ENCODE peak calls at places on chromosomes 13 and 19, in six cellular contexts. I, D, X, V, G and L are unnamed samples.
A peak's percentile ranks its signal among the peaks of the same experiment; 100 is the strongest.

GRCh38 chr13:42478531-42479156 is 95.3 kb upstream of the TNFSF11 start:
- DNase-seq in I (no peak), D (no peak), X (no peak), V (no peak), G (no peak), L (no peak)

GRCh38 chr13:73765651-73766384 is 368.4 kb downstream of the KLF12 start:
- DNase-seq in I (no peak), D (peak; percentile 83), X (peak; percentile 65), V (peak; percentile 95), G (no peak), L (no peak)

GRCh38 chr13:33606692-33607091 is 211.3 kb upstream of the RFC3 start:
- DNase-seq in I (no peak), D (no peak), X (no peak), V (no peak), G (no peak), L (no peak)

GRCh38 chr13:73601708-73602107 is 532.5 kb downstream of the KLF12 start:
- DNase-seq in I (no peak), D (no peak), X (no peak), V (no peak), G (no peak), L (no peak)

GRCh38 chr13:64338671-64339070 is 2891.5 kb downstream of the PCDH9 start:
- DNase-seq in I (no peak), D (no peak), X (no peak), V (no peak), G (no peak), L (no peak)

GRCh38 chr19:2888739-2889224 is 11.9 kb upstream of the ZNF57 start:
- DNase-seq in I (no peak), D (peak; percentile 26), X (no peak), V (peak; percentile 79), G (no peak), L (peak; percentile 38)

GRCh38 chr13:20826301-20826700 is 52.5 kb upstream of the EEF1AKMT1 start:
- DNase-seq in I (no peak), D (no peak), X (no peak), V (no peak), G (no peak), L (no peak)

GRCh38 chr13:68714292-68714691 is 1393.3 kb upstream of the ATXN8OS start:
- DNase-seq in I (no peak), D (no peak), X (no peak), V (no peak), G (no peak), L (no peak)

GRCh38 chr19:35495107-35496064 is 5.1 kb upstream of the KRTDAP start:
- DNase-seq in I (peak; percentile 33), D (peak; percentile 66), X (peak; percentile 68), V (peak; percentile 86), G (no peak), L (peak; percentile 64)

GRCh38 chr19:4066176-4066606 is 508 bp downstream of the ZBTB7A start:
- DNase-seq in I (no peak), D (peak; percentile 71), X (no peak), V (no peak), G (no peak), L (no peak)

GRCh38 chr13:34156841-34157365 is 339.0 kb downstream of the RFC3 start:
- DNase-seq in I (peak; percentile 82), D (no peak), X (peak; percentile 80), V (peak; percentile 91), G (peak; percentile 87), L (peak; percentile 82)

GRCh38 chr19:5031231-5032100 is 62.6 kb downstream of the KDM4B start:
- DNase-seq in I (peak; percentile 50), D (peak; percentile 85), X (peak; percentile 83), V (peak; percentile 93), G (no peak), L (peak; percentile 40)

GRCh38 chr13:56424246-56424645 is 716.5 kb upstream of the PRR20A start:
- DNase-seq in I (no peak), D (no peak), X (no peak), V (no peak), G (peak; percentile 75), L (no peak)

GRCh38 chr19:16587031-16588023 is 15.1 kb upstream of the SLC35E1 start:
- DNase-seq in I (no peak), D (peak; percentile 72), X (peak; percentile 44), V (peak; percentile 81), G (peak; percentile 44), L (no peak)

GRCh38 chr19:41495589-41495988 is 52.6 kb downstream of the ERICH4 start:
- DNase-seq in I (no peak), D (no peak), X (no peak), V (no peak), G (no peak), L (no peak)
- H3K4me1 ChIP-seq in I (no peaks in the 10 kb centered on the region), D (no peaks in the 10 kb centered on the region), X (no peaks in the 10 kb centered on the region), V (no peaks in the 10 kb centered on the region), G (no peaks in the 10 kb centered on the region), L (no peaks in the 10 kb centered on the region)

GRCh38 chr19:19049406-19049805 is 14.4 kb upstream of the SLC25A42 start:
- DNase-seq in I (no peak), D (no peak), X (no peak), V (no peak), G (no peak), L (no peak)
- TF ChIP-seq CTCF in I (no peak), D (no peak), X (no peak), V (no peak), G (no peak), L (no peak)

GRCh38 chr19:40604647-40605200 is 3.6 kb downstream of the LTBP4 start:
- DNase-seq in I (no peak), D (no peak), X (no peak), V (no peak), G (no peak), L (no peak)
- H3K4me1 ChIP-seq in I (peaks cover 12% of the 10 kb centered on the region), D (peaks cover 69% of the 10 kb centered on the region), X (no peaks in the 10 kb centered on the region), V (peaks cover 3% of the 10 kb centered on the region), G (peaks cover 50% of the 10 kb centered on the region), L (peaks cover 41% of the 10 kb centered on the region)

DNA sequence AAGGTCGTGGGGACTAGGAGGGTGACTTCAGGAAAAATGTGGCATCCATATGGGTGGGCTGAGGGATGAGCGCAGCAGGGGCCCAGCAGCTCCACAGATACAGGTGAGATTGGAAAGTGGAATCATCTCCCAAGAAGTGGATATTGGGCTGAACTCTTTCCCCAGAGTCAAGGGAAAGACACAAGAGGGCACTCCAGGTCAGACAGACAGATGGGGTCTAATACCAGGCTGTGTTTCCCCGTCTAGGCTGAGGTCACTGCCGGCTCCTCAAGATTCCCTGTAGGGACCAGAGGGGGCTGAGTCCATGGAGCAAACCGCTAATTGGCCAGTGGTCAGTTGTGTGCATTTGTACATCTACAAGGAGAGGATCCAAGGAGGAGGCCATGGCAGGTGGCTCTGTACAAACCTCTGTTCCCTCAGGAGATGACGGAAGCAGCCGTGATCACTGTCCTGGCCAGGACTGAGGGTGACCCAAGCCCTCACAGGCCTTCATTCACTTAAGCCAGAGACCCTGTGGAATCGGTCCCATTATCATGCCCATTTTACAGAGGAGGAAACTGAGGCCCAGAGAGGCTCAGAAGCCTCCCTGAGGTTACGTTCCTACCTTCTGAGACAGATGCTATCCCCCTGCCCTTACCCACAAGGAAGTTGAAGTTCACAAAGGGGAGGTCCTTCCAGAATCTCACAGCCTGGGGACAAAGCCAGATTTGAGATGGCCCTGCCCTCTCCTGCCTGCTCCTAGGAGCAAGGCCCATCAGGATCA is 14.9 kb upstream of the IGLON5 start:
- DNase-seq in I (no peak), D (no peak), X (no peak), V (no peak), G (no peak), L (no peak)
- TF ChIP-seq CTCF in I (peak; percentile 43), D (no peak), X (no peak), V (no peak), G (peak; percentile 21), L (no peak)

DNA sequence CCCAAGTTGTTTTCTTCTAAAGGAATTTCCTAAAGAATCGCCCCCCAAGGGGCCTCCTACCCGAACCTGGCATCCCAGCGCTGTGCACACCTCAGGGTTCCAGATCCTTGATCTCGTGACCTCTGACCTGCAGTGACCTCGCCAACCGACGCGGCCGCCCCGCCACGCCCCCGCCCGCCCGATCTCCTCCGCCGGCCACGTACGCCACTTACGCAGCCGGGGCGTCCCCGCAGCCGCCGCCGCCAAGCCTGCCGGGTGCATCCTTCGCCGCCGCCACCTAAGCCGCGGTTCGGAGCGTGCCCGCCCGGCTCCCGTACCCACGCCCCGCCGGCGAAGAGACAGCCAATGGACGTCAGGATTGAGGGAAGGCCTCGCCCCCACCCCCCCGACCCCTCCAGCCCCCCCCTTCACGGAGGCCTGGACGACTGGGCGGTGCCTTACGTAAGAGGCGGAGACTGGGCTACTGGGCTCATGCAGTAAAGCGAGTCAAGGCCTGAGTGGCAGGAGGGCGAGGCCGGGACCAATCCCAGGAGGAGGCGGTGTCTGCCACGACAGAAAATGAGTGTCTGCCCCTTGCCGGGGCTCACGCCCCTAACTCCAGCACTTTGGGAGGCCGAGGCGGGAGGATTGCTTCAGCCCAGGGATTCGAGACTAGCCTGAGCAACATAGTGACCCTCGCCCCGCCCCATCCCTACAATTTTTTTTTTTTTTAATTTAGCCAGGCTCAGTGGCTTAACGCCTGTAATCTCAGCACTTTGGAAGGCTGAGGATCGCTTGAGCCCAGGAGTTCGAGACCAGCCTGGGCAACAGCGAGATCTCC is at the start of gene YIF1B:
- DNase-seq in I (peak; percentile 95), D (peak; percentile 93), X (peak; percentile 96), V (peak; percentile 99), G (peak; percentile 91), L (peak; percentile 94)
- H3K4me1 ChIP-seq in I (peaks cover 9% of the 10 kb centered on the region), D (peaks cover 34% of the 10 kb centered on the region), X (no peaks in the 10 kb centered on the region), V (peaks cover 5% of the 10 kb centered on the region), G (peaks cover 27% of the 10 kb centered on the region), L (peaks cover 21% of the 10 kb centered on the region)

GRCh38 chr19:38135150-38135998 is 88.6 kb downstream of the DPF1 start:
- DNase-seq in I (no peak), D (no peak), X (no peak), V (no peak), G (peak; percentile 45), L (peak; percentile 8)

GRCh38 chr19:38132781-38133180 is 91.2 kb downstream of the DPF1 start:
- DNase-seq in I (no peak), D (no peak), X (no peak), V (no peak), G (no peak), L (no peak)

GRCh38 chr19:38139122-38139521 is 84.9 kb downstream of the DPF1 start:
- DNase-seq in I (no peak), D (no peak), X (no peak), V (no peak), G (no peak), L (no peak)

GRCh38 chr19:38130399-38130798 is 93.6 kb downstream of the DPF1 start:
- DNase-seq in I (no peak), D (no peak), X (no peak), V (no peak), G (no peak), L (no peak)

DNA sequence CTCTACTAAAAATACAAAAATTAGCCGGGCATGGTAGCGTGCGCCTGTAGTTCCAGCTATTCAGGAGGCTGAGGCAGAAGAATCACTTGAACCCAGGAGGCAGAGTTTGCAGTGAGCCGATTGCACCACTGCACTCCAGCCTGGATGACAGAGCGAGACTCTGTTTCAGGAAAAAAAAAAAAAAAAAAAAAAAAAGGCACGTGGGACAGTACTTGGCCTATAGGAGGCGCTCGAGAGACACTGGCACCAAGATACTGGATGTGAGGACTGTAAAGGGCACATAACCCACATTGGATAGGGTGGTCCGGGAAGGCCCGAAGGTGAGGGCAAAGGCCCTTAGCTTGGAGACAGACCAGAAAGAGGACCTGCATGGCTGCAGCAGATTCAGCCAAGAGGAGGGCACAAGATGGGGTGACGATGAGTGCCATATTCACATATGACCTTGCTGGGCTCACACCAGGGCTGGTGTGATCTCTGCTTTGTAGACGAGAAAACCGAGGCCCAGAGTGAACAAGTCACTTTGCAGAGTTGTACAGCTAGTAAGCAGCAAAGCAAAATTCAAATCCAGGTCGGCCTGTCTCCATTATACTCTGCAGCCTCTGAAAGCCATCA is 89.4 kb downstream of the DPF1 start:
- DNase-seq in I (peak; percentile 25), D (peak; percentile 32), X (no peak), V (no peak), G (peak; percentile 25), L (peak; percentile 20)
- TF ChIP-seq CTCF in I (peak; percentile 96), D (peak; percentile 45), X (no peak), V (peak; percentile 24), G (peak; percentile 65), L (peak; percentile 73)

GRCh38 chr19:47614559-47614958 is 5.6 kb downstream of the BICRA start:
- DNase-seq in I (no peak), D (no peak), X (no peak), V (no peak), G (no peak), L (no peak)
- H3K4me1 ChIP-seq in I (peaks cover 38% of the 10 kb centered on the region), D (peaks cover 16% of the 10 kb centered on the region), X (peaks cover 12% of the 10 kb centered on the region), V (peaks cover 7% of the 10 kb centered on the region), G (peaks cover 7% of the 10 kb centered on the region), L (peaks cover 11% of the 10 kb centered on the region)